ENCODE peak calls at places on chromosomes 11 and 22, in seven cellular contexts. P, M, W, T, C, I and S are unnamed samples.

GRCh38 chr22:28773461-28773867 is 969 bp downstream of the CCDC117 start:
- DNase-seq in P (peak), M (no peak), W (no peak), T (no peak), C (no peak), I (no peak), S (no peak)

GRCh38 chr11:71504526-71504925 is 22.5 kb upstream of the KRTAP5-7 start:
- DNase-seq in P (no peak), M (peak), W (no peak), T (no peak), C (no peak), I (no peak), S (no peak)

GRCh38 chr11:66852466-66853241 is 4.2 kb upstream of the LRFN4 start:
- DNase-seq in P (no peak), M (peak), W (no peak), T (no peak), C (no peak), I (no peak), S (peak)

GRCh38 chr11:32162906-32163305 is 72.0 kb downstream of the RCN1 start:
- DNase-seq in P (no peak), M (no peak), W (no peak), T (no peak), C (no peak), I (no peak), S (no peak)

GRCh38 chr11:123429851-123430735 is at the start of gene GRAMD1B:
- DNase-seq in P (peak), M (peak), W (peak), T (no peak), C (peak), I (no peak), S (peak)

GRCh38 chr11:121035823-121036222 is 11.9 kb downstream of the TBCEL start:
- DNase-seq in P (peak), M (no peak), W (no peak), T (no peak), C (no peak), I (no peak), S (no peak)

GRCh38 chr11:68838572-68838964 is 3.1 kb downstream of the CPT1A start:
- DNase-seq in P (peak), M (no peak), W (no peak), T (no peak), C (no peak), I (no peak), S (no peak)

GRCh38 chr11:19493446-19493845 is 219.2 kb upstream of the NAV2 start:
- DNase-seq in P (no peak), M (peak), W (no peak), T (no peak), C (no peak), I (no peak), S (no peak)

GRCh38 chr11:124644426-124645280 is 22.0 kb downstream of the TBRG1 start:
- DNase-seq in P (peak), M (peak), W (peak), T (peak), C (peak), I (no peak), S (no peak)

GRCh38 chr22:22925146-22925794 is 37.7 kb downstream of the IGLL5 start:
- DNase-seq in P (no peak), M (no peak), W (no peak), T (no peak), C (no peak), I (no peak), S (no peak)

GRCh38 chr11:4063348-4063747 is 31.3 kb upstream of the RRM1 start:
- DNase-seq in P (no peak), M (no peak), W (no peak), T (no peak), C (no peak), I (no peak), S (no peak)

GRCh38 chr22:37560682-37561208 is 465 bp downstream of the CDC42EP1 start:
- DNase-seq in P (peak), M (peak), W (peak), T (no peak), C (peak), I (no peak), S (no peak)

GRCh38 chr11:69003301-69003865 is 9.7 kb downstream of the MRGPRF start:
- DNase-seq in P (no peak), M (no peak), W (no peak), T (no peak), C (no peak), I (peak), S (no peak)

GRCh38 chr22:46587492-46588278 is 32.5 kb upstream of the GRAMD4 start:
- DNase-seq in P (no peak), M (peak), W (no peak), T (no peak), C (peak), I (no peak), S (peak)

GRCh38 chr11:131498631-131499053 is 128.2 kb downstream of the NTM start:
- DNase-seq in P (no peak), M (no peak), W (no peak), T (no peak), C (no peak), I (no peak), S (no peak)

DNA sequence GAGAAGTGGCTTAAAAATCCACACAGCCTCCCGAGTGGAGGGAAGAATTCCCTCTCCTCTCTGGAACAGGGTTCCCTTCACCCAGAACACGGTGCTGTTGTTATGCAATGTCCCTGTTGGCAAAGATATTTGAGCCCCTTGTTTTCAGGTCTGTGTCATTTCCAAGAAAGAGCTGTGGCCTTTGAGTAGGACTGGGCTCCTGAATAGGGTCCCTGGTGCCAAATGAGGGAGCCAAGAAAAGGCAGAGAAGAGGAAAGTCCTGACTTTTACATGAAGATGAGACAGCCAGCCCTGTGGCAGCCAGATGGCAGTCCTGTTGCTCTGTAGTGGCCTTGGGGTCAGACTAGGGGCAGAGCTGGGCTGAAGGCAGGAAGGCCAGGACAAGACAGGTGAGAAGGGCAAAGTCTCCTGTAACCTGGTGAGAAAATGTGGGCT is 51.2 kb upstream of the ELF5 start:
- DNase-seq in P (no peak), M (peak), W (no peak), T (peak), C (no peak), I (no peak), S (no peak)
- TF ChIP-seq CTCF in P (no peak), M (no peak), W (no peak), T (peak), C (no peak), I (no peak), S (no peak)

DNA sequence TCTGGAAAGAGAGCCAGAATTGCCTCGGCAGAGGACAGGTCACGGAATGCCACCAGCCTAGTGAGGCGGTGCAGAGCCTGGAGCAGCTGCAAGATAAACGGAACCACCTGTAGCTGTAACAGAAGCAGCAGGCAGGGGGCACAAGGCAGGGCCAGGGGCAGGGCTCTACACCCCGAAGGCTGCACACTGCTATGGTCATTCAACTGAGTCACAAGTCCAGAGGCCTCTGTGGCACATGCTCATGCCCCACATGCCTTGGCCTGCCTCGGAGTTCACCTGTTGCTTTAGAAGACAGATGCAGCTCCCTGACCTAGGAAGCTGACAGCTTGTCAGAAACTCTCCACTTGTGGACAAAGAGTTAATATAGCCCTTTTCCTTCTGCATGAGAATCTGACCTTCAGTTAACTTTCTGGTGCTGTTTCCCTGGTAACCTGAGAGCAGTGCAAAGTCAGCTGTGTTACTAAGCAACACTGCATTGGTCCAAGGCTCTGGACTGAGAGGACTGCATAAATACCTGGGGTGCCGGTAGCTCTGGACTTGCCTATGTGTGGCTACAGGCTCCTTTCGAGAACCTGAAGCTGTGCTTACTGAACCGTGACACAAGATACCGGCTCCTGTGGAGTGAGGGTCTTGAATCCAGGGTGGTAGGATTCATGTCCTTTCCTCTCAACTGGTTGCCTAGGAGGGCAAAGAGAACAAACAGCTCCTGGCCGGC is 10.5 kb downstream of the COMMD9 start:
- DNase-seq in P (no peak), M (peak), W (no peak), T (no peak), C (no peak), I (no peak), S (no peak)
- TF ChIP-seq CTCF in P (no peak), M (peak), W (no peak), T (no peak), C (no peak), I (no peak), S (no peak)

GRCh38 chr22:45208993-45209838 is 31.5 kb downstream of the KIAA0930 start:
- DNase-seq in P (peak), M (peak), W (no peak), T (no peak), C (no peak), I (no peak), S (no peak)
- TF ChIP-seq CTCF in P (peak), M (peak), W (peak), T (peak), C (peak), I (no peak), S (peak)

DNA sequence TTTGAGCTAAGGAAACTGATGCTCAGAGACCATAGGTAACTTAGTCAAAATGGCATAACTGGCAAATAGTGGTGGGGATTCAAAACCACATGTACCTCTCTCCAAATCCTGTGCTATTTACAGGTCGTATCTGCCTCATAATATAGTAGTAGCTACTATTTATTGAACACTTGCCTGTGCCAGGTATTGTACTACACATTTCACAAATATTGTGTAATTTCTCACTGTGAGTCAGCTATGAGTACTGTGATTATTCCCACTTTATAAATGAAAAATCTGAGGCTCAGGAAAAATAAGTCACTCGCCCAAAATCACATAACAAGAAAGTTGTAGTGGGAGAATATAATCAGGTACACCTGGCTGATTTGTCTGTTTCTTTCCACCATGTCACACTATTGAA is 199.8 kb upstream of the FAT3 start:
- DNase-seq in P (no peak), M (no peak), W (no peak), T (no peak), C (no peak), I (no peak), S (no peak)
- TF ChIP-seq CTCF in P (no peak), M (no peak), W (no peak), T (no peak), C (no peak), I (no peak), S (no peak)

GRCh38 chr11:60345489-60345888 is 18.4 kb downstream of the MS4A6E start:
- DNase-seq in P (no peak), M (peak), W (peak), T (no peak), C (no peak), I (no peak), S (no peak)
- TF ChIP-seq CTCF in P (no peak), M (peak), W (peak), T (peak), C (peak), I (no peak), S (peak)

DNA sequence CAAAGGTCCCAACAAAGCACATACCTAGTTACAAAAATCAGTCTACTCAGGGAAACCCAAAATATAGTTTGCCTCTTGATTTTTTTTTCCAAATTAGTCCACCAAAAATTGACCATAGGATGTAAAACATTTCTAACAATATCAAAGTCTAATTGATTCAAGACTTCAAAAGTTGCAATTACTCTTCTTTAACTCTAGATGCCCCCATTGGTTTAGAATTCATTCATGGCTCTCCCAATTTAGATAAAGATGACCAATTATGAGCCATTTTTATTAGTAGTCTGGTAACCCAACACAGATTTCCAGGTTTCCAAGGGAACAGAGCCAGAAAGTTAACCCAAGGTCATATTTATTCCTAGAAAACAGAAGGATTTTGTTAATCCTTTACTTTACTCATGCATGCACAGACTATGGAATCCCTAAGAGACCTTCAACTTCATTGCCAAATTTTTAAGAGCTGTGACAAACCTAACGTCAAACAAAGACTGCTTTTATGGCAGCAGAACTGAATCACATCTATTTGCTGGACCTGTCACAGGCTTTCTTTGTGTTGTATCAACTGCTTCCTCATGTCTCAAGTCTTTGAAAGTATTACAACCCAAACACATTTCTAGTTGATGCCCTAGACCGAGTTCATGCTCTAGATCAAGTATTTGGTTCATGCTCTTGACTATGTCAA is 55.3 kb downstream of the C22orf42 start:
- DNase-seq in P (peak), M (no peak), W (no peak), T (no peak), C (no peak), I (no peak), S (no peak)
- TF ChIP-seq CTCF in P (peak), M (peak), W (peak), T (peak), C (peak), I (no peak), S (peak)

GRCh38 chr11:106228996-106229395 is 151.5 kb downstream of the AASDHPPT start:
- DNase-seq in P (peak), M (no peak), W (no peak), T (no peak), C (no peak), I (no peak), S (no peak)

GRCh38 chr11:106233191-106233590 is 155.7 kb downstream of the AASDHPPT start:
- DNase-seq in P (no peak), M (no peak), W (no peak), T (no peak), C (no peak), I (no peak), S (no peak)

GRCh38 chr11:106236295-106236694 is 158.8 kb downstream of the AASDHPPT start:
- DNase-seq in P (no peak), M (no peak), W (no peak), T (no peak), C (no peak), I (no peak), S (no peak)

GRCh38 chr11:106234794-106235193 is 157.3 kb downstream of the AASDHPPT start:
- DNase-seq in P (no peak), M (no peak), W (no peak), T (no peak), C (no peak), I (no peak), S (no peak)

DNA sequence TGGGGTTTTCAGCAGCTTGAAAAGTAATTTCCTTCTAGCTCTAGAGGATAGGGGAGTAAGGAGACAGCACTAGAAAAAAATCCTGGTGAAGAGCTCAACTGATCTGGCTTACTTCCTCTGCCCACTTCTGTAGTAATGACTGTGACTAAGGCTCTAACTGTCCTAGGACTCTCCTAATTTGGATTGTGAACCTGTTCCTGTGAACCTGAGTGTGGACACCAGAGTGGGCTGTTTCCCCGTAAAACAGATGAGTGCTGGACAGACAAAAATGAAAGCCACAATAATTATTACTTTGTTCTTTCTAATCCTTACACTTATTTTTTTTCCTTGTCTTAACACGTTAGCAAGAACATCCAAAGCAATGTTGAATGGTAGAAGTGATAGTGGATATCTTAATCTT is 154.1 kb downstream of the AASDHPPT start:
- DNase-seq in P (peak), M (peak), W (no peak), T (no peak), C (no peak), I (no peak), S (no peak)
- TF ChIP-seq CTCF in P (peak), M (no peak), W (no peak), T (peak), C (peak), I (no peak), S (no peak)